ENCODE peak calls at places on chromosomes 13 and 19, in ten cellular contexts. M, F, V, O, D, K, S, U, R and B are unnamed samples.

GRCh38 chr19:38142176-38143035 is 81.6 kb downstream of the DPF1 start:
- DNase-seq in M (no peak), F (peak; percentile 61), V (no peak), O (peak; percentile 81), D (no peak), K (no peak), S (peak; percentile 34), U (peak; percentile 31), R (peak; percentile 15), B (peak; percentile 64)

GRCh38 chr19:54420383-54421168 is 5.3 kb downstream of the TTYH1 start:
- DNase-seq in M (no peak), F (no peak), V (no peak), O (peak; percentile 63), D (peak; percentile 37), K (no peak), S (no peak), U (no peak), R (no peak), B (no peak)

GRCh38 chr19:53659292-53659691 is 27.5 kb downstream of the DPRX start:
- DNase-seq in M (peak; percentile 45), F (no peak), V (no peak), O (peak; percentile 72), D (no peak), K (no peak), S (no peak), U (no peak), R (no peak), B (no peak)

GRCh38 chr19:719081-719512 is 10.4 kb downstream of the PALM start:
- DNase-seq in M (no peak), F (no peak), V (peak; percentile 88), O (no peak), D (peak; percentile 37), K (peak; percentile 93), S (no peak), U (peak; percentile 63), R (no peak), B (peak; percentile 75)

GRCh38 chr19:7692417-7693088 is 9.4 kb downstream of the FCER2 start:
- DNase-seq in M (no peak), F (no peak), V (no peak), O (no peak), D (no peak), K (no peak), S (no peak), U (no peak), R (no peak), B (no peak)

GRCh38 chr19:8361921-8362793 is 1.8 kb upstream of the ANGPTL4 start:
- DNase-seq in M (peak; percentile 98), F (peak; percentile 94), V (peak; percentile 97), O (peak; percentile 97), D (peak; percentile 86), K (peak; percentile 99), S (peak; percentile 98), U (peak; percentile 88), R (peak; percentile 93), B (peak; percentile 96)

GRCh38 chr19:33819875-33820781 is 23.5 kb downstream of the KCTD15 start:
- DNase-seq in M (peak; percentile 89), F (peak; percentile 86), V (peak; percentile 92), O (peak; percentile 76), D (peak; percentile 43), K (peak; percentile 97), S (peak; percentile 88), U (peak; percentile 71), R (peak; percentile 82), B (peak; percentile 54)

GRCh38 chr19:32863841-32864240 is 5.7 kb downstream of the SLC7A9 start:
- DNase-seq in M (no peak), F (no peak), V (no peak), O (no peak), D (no peak), K (peak; percentile 56), S (no peak), U (no peak), R (no peak), B (no peak)

GRCh38 chr13:107250626-107251025 is 682.7 kb upstream of the ARGLU1 start:
- DNase-seq in M (no peak), F (no peak), V (no peak), O (no peak), D (no peak), K (no peak), S (no peak), U (no peak), R (no peak), B (no peak)

GRCh38 chr13:26484196-26484595 is 73.3 kb upstream of the WASF3 start:
- DNase-seq in M (no peak), F (no peak), V (no peak), O (no peak), D (no peak), K (peak; percentile 72), S (no peak), U (no peak), R (no peak), B (no peak)

DNA sequence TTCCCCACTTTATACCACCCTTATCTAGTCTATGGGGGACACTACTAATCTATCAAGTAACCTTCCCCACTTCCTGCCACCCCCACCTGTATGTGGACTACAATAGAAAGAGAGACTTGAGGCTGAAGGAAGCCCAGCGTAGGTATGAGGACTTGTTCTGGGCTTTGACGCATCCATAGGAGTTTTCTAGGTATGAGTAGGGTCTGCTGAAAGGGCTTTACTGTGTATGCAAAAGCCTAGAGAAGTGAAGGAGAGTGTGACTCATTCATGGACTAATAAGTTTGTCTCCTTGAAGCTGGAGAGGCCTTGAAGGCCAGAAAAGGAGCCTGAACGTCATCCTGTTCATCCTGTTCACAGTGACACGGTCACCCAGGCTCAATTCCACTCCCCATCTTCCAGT is 21.8 kb downstream of the TINCR start:
- DNase-seq in M (no peak), F (no peak), V (no peak), O (no peak), D (no peak), K (no peak), S (no peak), U (no peak), R (no peak), B (no peak)
- TF ChIP-seq POLR2A in M (no peak), F (no peak), V (no peak), O (no peak), D (no peak), K (no peak), S (no peak), U (no peak), R (no peak), B (no peak)

GRCh38 chr19:1855040-1855827 is 7.0 kb upstream of the REXO1 start:
- DNase-seq in M (peak; percentile 75), F (peak; percentile 97), V (peak; percentile 96), O (peak; percentile 91), D (peak; percentile 78), K (peak; percentile 98), S (peak; percentile 94), U (peak; percentile 66), R (peak; percentile 96), B (peak; percentile 92)
- TF ChIP-seq POLR2A in M (peak; percentile 69), F (peak; percentile 50), V (peak; percentile 35), O (no peak), D (peak; percentile 74), K (no peak), S (no peak), U (peak; percentile 19), R (peak; percentile 91), B (no peak)

GRCh38 chr19:18576383-18576782 is 4.7 kb downstream of the UBA52 start:
- DNase-seq in M (no peak), F (no peak), V (no peak), O (no peak), D (no peak), K (no peak), S (no peak), U (no peak), R (no peak), B (no peak)

GRCh38 chr19:18580311-18580710 is 8.3 kb upstream of the REX1BD start:
- DNase-seq in M (no peak), F (no peak), V (no peak), O (no peak), D (no peak), K (no peak), S (no peak), U (no peak), R (no peak), B (no peak)

GRCh38 chr19:18574691-18575291 is 3.1 kb downstream of the UBA52 start:
- DNase-seq in M (no peak), F (no peak), V (no peak), O (no peak), D (no peak), K (no peak), S (no peak), U (no peak), R (no peak), B (no peak)

GRCh38 chr19:18571564-18572344 is at the start of gene UBA52:
- DNase-seq in M (peak; percentile 98), F (peak; percentile 99), V (peak; percentile 98), O (peak; percentile 97), D (peak; percentile 96), K (peak; percentile 100), S (peak; percentile 99), U (peak; percentile 96), R (peak; percentile 99), B (peak; percentile 99)

DNA sequence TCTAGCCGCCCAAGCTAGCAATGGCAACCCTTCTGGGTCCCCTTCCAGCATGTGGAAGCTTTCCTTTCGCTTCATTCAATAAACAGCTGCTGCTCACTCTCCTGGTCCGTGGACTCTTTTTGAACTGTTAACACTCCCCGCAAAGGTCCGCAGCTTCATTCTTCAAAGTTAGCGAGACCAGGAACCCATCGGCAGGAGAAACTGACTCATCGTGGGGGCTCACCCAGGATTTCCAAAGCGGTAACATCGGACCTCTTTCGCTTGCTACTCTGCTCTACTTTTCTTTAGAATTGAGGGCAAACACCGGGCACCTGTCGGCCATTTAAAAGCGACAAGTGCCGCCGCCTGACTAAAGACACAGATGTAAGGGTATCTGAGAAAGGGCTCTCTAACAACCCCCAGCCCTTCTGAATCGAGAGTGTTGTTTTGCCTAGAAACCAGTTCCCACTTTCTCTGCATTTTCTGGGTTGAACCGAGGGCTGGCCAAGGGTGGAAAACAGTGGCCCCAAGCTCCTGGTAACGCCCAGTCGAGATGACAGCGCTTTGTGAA is 5.8 kb downstream of the UBA52 start:
- DNase-seq in M (no peak), F (no peak), V (no peak), O (no peak), D (no peak), K (no peak), S (no peak), U (no peak), R (no peak), B (no peak)
- TF ChIP-seq POLR2A in M (no peak), F (no peak), V (no peak), O (no peak), D (no peak), K (no peak), S (no peak), U (no peak), R (no peak), B (no peak)

DNA sequence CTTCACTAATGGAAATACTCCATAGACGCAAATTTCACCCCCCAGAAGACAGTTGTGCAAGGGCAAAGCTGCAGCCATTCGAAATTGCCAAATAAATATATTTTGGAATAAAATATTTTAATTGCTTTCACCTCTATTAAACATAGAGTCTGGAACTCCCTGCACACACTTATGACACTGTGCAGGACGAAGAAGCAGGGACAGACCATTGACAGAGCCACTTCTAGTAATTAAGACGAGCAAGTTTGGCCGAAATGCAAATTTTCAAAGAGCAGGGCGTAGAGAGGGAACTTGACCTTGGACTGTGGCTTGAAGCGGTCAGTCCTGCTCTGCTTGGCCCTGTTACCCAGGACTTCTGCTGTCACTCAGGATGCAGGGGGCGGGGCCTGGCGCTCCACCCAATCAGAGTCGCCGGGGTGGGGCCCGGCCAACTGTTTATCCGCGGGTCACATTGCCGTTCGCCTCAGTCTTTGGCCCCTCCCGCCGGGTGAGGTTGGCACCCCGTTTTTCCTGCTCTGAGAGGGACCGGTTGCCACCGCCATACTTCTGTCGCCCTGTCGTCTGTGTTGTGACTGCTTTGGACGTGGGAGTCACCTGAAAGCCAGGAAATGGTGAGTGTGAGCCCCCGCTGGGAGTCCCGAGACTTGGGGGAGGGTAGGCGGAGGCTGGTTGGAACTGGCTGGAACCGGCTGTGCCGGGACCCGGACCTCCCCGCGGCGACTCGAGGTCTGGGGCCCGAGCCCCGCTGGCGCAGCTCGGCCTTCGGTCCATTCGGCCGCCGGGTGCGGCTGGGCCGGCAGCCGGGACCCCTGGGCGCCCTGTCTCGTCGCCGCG is at the start of gene ZNF844:
- DNase-seq in M (peak; percentile 97), F (peak; percentile 98), V (peak; percentile 97), O (no peak), D (peak; percentile 98), K (peak; percentile 100), S (peak; percentile 99), U (peak; percentile 95), R (peak; percentile 98), B (peak; percentile 99)
- TF ChIP-seq POLR2A in M (peak; percentile 96), F (peak; percentile 87), V (peak; percentile 93), O (no peak), D (peak; percentile 96), K (peak; percentile 74), S (peak; percentile 80), U (peak; percentile 93), R (peak; percentile 97), B (peak; percentile 90)